ENCODE peak calls at places on chromosomes 13 and 19, in four cellular contexts. J, A, O and G are unnamed samples.
A peak's percentile ranks its signal among the peaks of the same experiment; 100 is the strongest.

GRCh38 chr13:112346173-112346898 is 29.8 kb upstream of the SPACA7 start:
- DNase-seq in J (no peak), A (no peak), O (no peak), G (peak; percentile 58)

GRCh38 chr13:91032104-91032503 is 315.4 kb upstream of the MIR17HG start:
- DNase-seq in J (no peak), A (no peak), O (no peak), G (no peak)

GRCh38 chr19:23882493-23882892 is 32.2 kb upstream of the ZNF726 start:
- DNase-seq in J (no peak), A (peak; percentile 69), O (no peak), G (no peak)

GRCh38 chr19:47633516-47633915 is 24.6 kb downstream of the BICRA start:
- DNase-seq in J (no peak), A (peak; percentile 44), O (no peak), G (no peak)

GRCh38 chr19:16088985-16089846 is 12.9 kb downstream of the TPM4 start:
- DNase-seq in J (no peak), A (peak; percentile 90), O (no peak), G (no peak)

GRCh38 chr13:51797664-51798488 is 6.1 kb downstream of the DHRS12 start:
- DNase-seq in J (peak; percentile 44), A (peak; percentile 66), O (no peak), G (peak; percentile 66)

GRCh38 chr13:100828226-100828625 is 153.6 kb upstream of the TMTC4 start:
- DNase-seq in J (no peak), A (peak; percentile 42), O (no peak), G (no peak)

GRCh38 chr19:54158812-54159351 is 639 bp downstream of the LENG1 start:
- DNase-seq in J (peak; percentile 28), A (no peak), O (no peak), G (no peak)

GRCh38 chr19:12749938-12750521 is 1.6 kb upstream of the BEST2 start:
- DNase-seq in J (no peak), A (no peak), O (no peak), G (no peak)

GRCh38 chr13:38530492-38530891 is 156.4 kb upstream of the FREM2 start:
- DNase-seq in J (no peak), A (no peak), O (no peak), G (no peak)

GRCh38 chr13:40589285-40590109 is 76.9 kb downstream of the FOXO1 start:
- DNase-seq in J (no peak), A (peak; percentile 56), O (peak; percentile 88), G (no peak)

GRCh38 chr19:36006955-36007354 is 1.7 kb downstream of the SYNE4 start:
- DNase-seq in J (no peak), A (no peak), O (no peak), G (no peak)

GRCh38 chr19:35868172-35868822 is at the start of gene APLP1:
- DNase-seq in J (peak; percentile 80), A (peak; percentile 14), O (no peak), G (peak; percentile 69)

GRCh38 chr19:49554701-49555181 is 25.6 kb downstream of the NOSIP start:
- DNase-seq in J (no peak), A (no peak), O (no peak), G (no peak)

GRCh38 chr19:13935765-13936486 is 2.3 kb downstream of the PODNL1 start:
- DNase-seq in J (no peak), A (no peak), O (no peak), G (peak; percentile 70)

GRCh38 chr13:32284927-32285632 is 30.1 kb downstream of the ZAR1L start:
- DNase-seq in J (no peak), A (peak; percentile 68), O (no peak), G (no peak)
- TF ChIP-seq ESRRA in J (no peak), A (no peak), O (no peak), G (no peak)

GRCh38 chr13:80527400-80527799 is 186.5 kb upstream of the SPRY2 start:
- DNase-seq in J (no peak), A (no peak), O (no peak), G (no peak)
- TF ChIP-seq ESRRA in J (no peak), A (no peak), O (no peak), G (no peak)

GRCh38 chr19:7215176-7215575 is 79.0 kb downstream of the INSR start:
- DNase-seq in J (no peak), A (no peak), O (no peak), G (no peak)

GRCh38 chr19:7210359-7210758 is 83.9 kb downstream of the INSR start:
- DNase-seq in J (no peak), A (no peak), O (no peak), G (no peak)

GRCh38 chr19:7213628-7214328 is 80.4 kb downstream of the INSR start:
- DNase-seq in J (no peak), A (no peak), O (no peak), G (no peak)

GRCh38 chr19:7214329-7215089 is 79.7 kb downstream of the INSR start:
- DNase-seq in J (no peak), A (peak; percentile 77), O (no peak), G (no peak)

DNA sequence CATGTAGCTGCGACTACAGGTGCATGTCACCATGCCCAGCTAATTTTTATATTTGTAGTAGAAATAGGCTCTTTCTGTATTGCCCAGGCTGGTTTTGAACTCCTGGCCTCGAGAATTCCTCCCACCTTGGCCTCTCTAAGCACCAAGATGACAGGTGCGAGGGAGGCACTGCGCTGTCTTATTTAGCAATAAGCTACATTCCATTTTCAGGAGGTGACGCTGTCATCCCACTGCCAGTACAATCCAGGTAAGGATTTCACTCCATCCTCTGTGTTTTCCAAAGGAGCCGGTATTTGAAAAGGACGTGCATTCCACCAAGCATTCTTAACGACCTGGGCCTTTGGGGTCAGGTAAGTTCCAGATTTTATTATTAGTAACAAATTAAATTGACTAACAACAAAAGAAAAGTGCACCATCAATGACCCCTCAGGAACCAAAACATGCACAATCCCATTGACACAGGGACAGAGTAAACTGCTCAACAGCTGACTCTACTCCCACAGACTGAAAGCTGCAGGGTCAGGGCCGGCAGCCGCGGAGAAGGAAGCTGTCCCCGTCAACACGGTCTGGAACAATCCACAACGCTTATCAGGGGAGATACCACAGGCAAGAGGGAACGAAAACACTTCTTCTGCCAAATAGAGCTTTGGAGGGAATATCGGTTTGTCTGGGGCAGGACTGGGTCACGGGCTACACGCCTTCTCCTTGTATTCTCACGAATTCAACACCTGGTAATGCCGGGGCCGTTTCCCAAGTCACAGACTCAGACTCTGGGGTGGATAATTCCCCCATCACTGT is 82.8 kb downstream of the INSR start:
- DNase-seq in J (no peak), A (no peak), O (no peak), G (no peak)
- TF ChIP-seq ESRRA in J (no peak), A (no peak), O (no peak), G (no peak)

GRCh38 chr19:408441-409005 is 424 bp downstream of the C2CD4C start:
- DNase-seq in J (no peak), A (no peak), O (no peak), G (no peak)
- TF ChIP-seq ESRRA in J (no peak), A (no peak), O (no peak), G (no peak)

GRCh38 chr13:114072421-114072820 is 60.0 kb downstream of the RASA3 start:
- DNase-seq in J (no peak), A (no peak), O (no peak), G (no peak)
- TF ChIP-seq ESRRA in J (no peak), A (no peak), O (no peak), G (no peak)

GRCh38 chr19:3136684-3137055 is 837 bp downstream of the GNA15 start:
- DNase-seq in J (no peak), A (no peak), O (no peak), G (no peak)

GRCh38 chr19:3135961-3136683 is at the start of gene GNA15:
- DNase-seq in J (no peak), A (no peak), O (no peak), G (no peak)

GRCh38 chr19:3133793-3134116 is 2.1 kb upstream of the GNA15 start:
- DNase-seq in J (no peak), A (no peak), O (no peak), G (no peak)

GRCh38 chr19:3131168-3131567 is 4.7 kb upstream of the GNA15 start:
- DNase-seq in J (no peak), A (no peak), O (no peak), G (no peak)

GRCh38 chr19:3132971-3133792 is 2.7 kb upstream of the GNA15 start:
- DNase-seq in J (no peak), A (no peak), O (peak; percentile 85), G (no peak)
- TF ChIP-seq ESRRA in J (no peak), A (no peak), O (no peak), G (no peak)

GRCh38 chr13:110944121-110944967 is 29.5 kb upstream of the ANKRD10 start:
- DNase-seq in J (peak; percentile 44), A (peak; percentile 52), O (no peak), G (peak; percentile 33)
- TF ChIP-seq ESRRA in J (no peak), A (no peak), O (no peak), G (no peak)

DNA sequence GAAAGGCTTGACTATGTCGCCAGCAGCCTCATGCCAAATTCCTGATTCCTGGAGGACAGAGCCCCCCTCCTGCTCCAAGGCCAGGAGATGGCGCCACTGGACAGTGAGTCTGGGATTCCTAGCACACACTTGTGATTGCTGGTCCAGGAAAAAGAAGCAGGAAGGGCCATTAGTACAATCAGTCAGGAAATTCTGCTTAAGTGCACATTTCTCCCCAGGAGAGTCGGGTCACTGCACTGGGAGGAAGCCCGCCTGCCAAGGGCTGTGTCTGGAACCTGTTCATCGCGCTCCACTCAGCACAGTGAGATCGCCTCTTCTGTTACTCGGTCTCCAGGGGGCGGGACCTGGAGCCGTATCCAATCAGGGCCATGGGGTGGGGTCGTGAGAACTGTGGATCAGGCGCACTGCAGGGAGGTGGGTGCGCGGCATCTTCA is 65.1 kb downstream of the ZNF823 start:
- DNase-seq in J (no peak), A (peak; percentile 68), O (no peak), G (peak; percentile 84)
- TF ChIP-seq ESRRA in J (no peak), A (no peak), O (no peak), G (no peak)

DNA sequence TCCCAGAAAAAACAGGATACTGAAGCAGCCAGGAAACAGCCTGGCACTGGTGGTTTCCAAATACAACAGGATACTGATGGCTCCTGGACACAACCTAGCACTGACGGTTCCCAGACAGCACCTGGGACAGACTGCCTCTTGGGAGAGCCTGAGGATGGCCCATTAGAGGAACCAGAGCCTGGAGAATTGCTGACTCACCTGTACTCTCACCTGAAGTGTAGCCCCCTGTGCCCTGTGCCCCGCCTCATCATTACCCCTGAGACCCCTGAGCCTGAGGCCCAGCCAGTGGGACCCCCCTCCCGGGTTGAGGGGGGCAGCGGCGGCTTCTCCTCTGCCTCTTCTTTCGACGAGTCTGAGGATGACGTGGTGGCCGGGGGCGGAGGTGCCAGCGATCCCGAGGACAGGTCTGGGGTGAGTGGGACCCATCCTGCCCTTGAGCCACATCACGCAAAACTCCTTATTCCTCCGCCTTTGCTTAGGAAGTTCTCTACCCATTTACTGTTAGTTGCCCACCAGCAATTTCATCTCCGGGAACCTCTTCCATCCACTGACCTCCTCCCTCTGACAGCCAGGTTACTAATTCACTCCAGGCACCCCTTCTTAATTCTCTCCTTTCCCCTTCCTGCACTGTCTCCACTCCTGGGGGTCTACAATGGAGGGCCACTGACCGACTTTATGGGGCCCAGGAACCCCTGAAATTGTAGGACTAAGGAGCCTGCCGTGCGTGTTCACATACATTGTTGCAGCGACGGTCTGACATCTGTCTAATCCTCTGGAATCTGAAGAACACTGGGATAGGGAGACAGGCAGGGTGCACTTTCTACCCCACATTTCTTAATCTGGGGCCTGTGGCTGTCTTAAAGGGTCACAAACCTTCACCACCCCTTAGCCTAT is 1.2 kb downstream of the ITPKC start:
- DNase-seq in J (peak; percentile 40), A (peak; percentile 18), O (no peak), G (no peak)
- TF ChIP-seq ESRRA in J (no peak), A (peak; percentile 3), O (no peak), G (no peak)